ENCODE peak calls at places on chromosome 20, in ten cellular contexts. A is mammary epithelial cell, O is lung, B is endodermal cell, G is A549, U is lower lobe of right lung, I is endothelial cell of umbilical vein, R is stomach, F is cardiac fibroblast, T is foreskin fibroblast. Z is an unnamed sample.

GRCh38 chr20:52150440-52151258 is 40.9 kb downstream of the ZFP64 start:
- DNase-seq in R (no peak), O (no peak), G (peak; percentile 65), F (peak; percentile 70), T (peak; percentile 67), B (peak; percentile 58), A (peak; percentile 26), I (peak; percentile 72), U (no peak), Z (peak; percentile 7)

GRCh38 chr20:19212524-19213502 is at the start of gene SLC24A3:
- DNase-seq in O (peak; percentile 81), R (peak; percentile 83), I (no peak), F (peak; percentile 55), A (peak; percentile 14), U (peak; percentile 90), T (peak; percentile 83), B (peak; percentile 93), G (peak; percentile 33), Z (no peak)

GRCh38 chr20:48332555-48332954 is 495.2 kb downstream of the PREX1 start:
- DNase-seq in R (no peak), I (no peak), B (no peak), T (peak; percentile 6), O (no peak), U (no peak), G (no peak), A (no peak), F (no peak), Z (no peak)

GRCh38 chr20:35307666-35308653 is 15.7 kb upstream of the FAM83C start:
- DNase-seq in F (peak; percentile 72), G (no peak), B (no peak), O (no peak), T (peak; percentile 97), R (peak; percentile 74), U (no peak), A (peak; percentile 96), I (peak; percentile 71), Z (peak; percentile 64)

GRCh38 chr20:4683261-4683660 is 38.4 kb upstream of the PRND start:
- DNase-seq in R (no peak), I (no peak), F (no peak), B (no peak), A (no peak), U (no peak), G (no peak), O (no peak), T (no peak), Z (no peak)

GRCh38 chr20:56828402-56828801 is 199.3 kb downstream of the TFAP2C start:
- DNase-seq in U (no peak), B (no peak), G (no peak), R (no peak), A (no peak), T (peak; percentile 18), F (no peak), O (no peak), I (no peak), Z (no peak)

GRCh38 chr20:20259534-20259933 is 108.4 kb upstream of the INSM1 start:
- DNase-seq in I (no peak), F (peak; percentile 3), A (peak; percentile 0), U (no peak), R (no peak), G (no peak), T (no peak), B (no peak), O (no peak), Z (no peak)

GRCh38 chr20:58854638-58855471 is 2.3 kb downstream of the GNAS start:
- DNase-seq in T (peak; percentile 31), O (no peak), G (no peak), U (no peak), R (no peak), I (no peak), F (peak; percentile 16), A (no peak), B (peak; percentile 70), Z (no peak)

DNA sequence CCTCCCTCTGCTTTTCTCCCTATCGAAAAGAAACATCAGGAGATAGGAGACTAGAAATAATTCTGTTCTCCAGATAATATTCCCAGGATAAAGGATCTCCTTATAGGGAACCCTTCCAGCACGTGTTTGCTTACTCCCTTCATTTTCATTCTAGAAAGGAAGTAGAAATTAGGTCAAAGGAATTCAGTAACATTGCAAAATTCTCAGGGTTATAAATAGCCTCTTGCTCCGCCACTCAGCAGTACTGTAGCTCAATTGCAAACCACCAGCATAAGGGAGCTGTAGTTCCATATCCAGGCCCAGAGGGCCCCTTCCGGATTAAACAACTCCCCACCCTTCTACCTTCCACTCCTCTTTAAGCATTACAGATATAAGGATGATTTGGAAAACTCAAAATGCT is 6.2 kb downstream of the ELMO2 start:
- DNase-seq in I (peak; percentile 40), F (peak; percentile 81), U (no peak), B (peak; percentile 5), A (no peak), R (no peak), O (no peak), T (peak; percentile 85), G (no peak), Z (no peak)
- H3K4me3 ChIP-seq in I (no peak overlapping the region), F (no peak overlapping the region), U (peak overlapping the region; percentile 29), B (peak overlapping the region; percentile 53), A (no peak overlapping the region), R (no peak overlapping the region), O (no peak overlapping the region), T (no peak overlapping the region), G (no peak overlapping the region), Z (peak overlapping the region; percentile 15)

GRCh38 chr20:1210501-1210900 is 7.2 kb downstream of the C20orf202 start:
- DNase-seq in O (no peak), T (peak; percentile 30), I (no peak), A (no peak), B (no peak), G (no peak), R (no peak), U (no peak), F (peak; percentile 49), Z (no peak)

GRCh38 chr20:1207293-1207884 is 4.1 kb downstream of the C20orf202 start:
- DNase-seq in B (no peak), G (no peak), O (no peak), U (no peak), T (no peak), F (no peak), R (no peak), I (no peak), A (no peak), Z (no peak)

GRCh38 chr20:1211954-1212497 is 8.8 kb downstream of the C20orf202 start:
- DNase-seq in T (no peak), O (no peak), I (no peak), A (no peak), R (no peak), U (no peak), F (no peak), B (no peak), G (no peak), Z (no peak)

GRCh38 chr20:1206749-1207148 is 3.5 kb downstream of the C20orf202 start:
- DNase-seq in G (no peak), O (no peak), A (no peak), R (no peak), T (no peak), B (no peak), U (no peak), F (no peak), I (no peak), Z (no peak)

GRCh38 chr20:1209447-1210387 is 6.5 kb downstream of the C20orf202 start:
- DNase-seq in O (no peak), T (peak; percentile 44), I (peak; percentile 16), A (no peak), G (no peak), R (no peak), F (peak; percentile 39), B (no peak), U (no peak), Z (no peak)
- TF ChIP-seq CTCF in O (no peak), T (peak; percentile 47), I (peak; percentile 32), A (no peak), G (peak; percentile 39), R (no peak), F (peak; percentile 39), B (peak; percentile 64), U (no peak), Z (peak; percentile 54)

GRCh38 chr20:38032585-38033329 is 499 bp downstream of the TTI1 start:
- DNase-seq in B (no peak), U (peak; percentile 73), O (no peak), F (peak; percentile 18), A (no peak), I (no peak), G (no peak), R (no peak), T (no peak), Z (no peak)

GRCh38 chr20:38034108-38034649 is 633 bp downstream of the RPRD1B start:
- DNase-seq in O (no peak), R (no peak), B (no peak), F (no peak), G (no peak), I (peak; percentile 18), T (peak; percentile 28), U (no peak), A (peak; percentile 6), Z (no peak)

GRCh38 chr20:38033330-38034107 is at the start of the genes RPRD1B and TTI1:
- DNase-seq in R (peak; percentile 93), O (peak; percentile 94), B (peak; percentile 96), T (peak; percentile 96), A (peak; percentile 91), U (peak; percentile 93), G (peak; percentile 80), F (peak; percentile 87), I (peak; percentile 92), Z (peak; percentile 29)

GRCh38 chr20:38031957-38032356 is 1.3 kb downstream of the TTI1 start:
- DNase-seq in B (no peak), R (no peak), F (no peak), G (no peak), O (no peak), A (no peak), T (no peak), I (no peak), U (no peak), Z (no peak)

DNA sequence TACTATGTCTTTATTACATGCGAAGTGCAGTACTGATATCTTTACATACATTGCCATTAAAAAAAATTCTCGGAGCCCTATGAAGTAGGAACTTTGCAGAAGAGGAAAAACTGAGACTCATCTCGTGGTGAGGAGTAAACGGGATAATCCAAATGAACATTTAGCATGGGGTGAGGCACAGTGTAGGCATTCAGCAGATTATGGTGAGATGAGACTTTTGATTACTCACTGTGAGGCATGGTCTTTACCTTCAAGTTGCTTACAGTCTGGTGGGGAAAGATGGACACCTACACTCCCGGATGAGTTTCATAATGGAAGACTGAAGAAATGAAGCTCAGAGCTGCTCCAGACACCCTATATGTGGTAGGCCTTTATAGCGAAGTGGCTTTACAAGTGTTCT is 1.4 kb downstream of the RPRD1B start:
- DNase-seq in R (no peak), O (no peak), T (no peak), F (no peak), B (no peak), I (no peak), A (peak; percentile 21), G (no peak), U (no peak), Z (no peak)
- H3K4me3 ChIP-seq in R (peak overlapping the region; percentile 85), O (no peak overlapping the region), T (peak overlapping the region; percentile 94), F (no peak overlapping the region), B (peak overlapping the region; percentile 95), I (no peak overlapping the region), A (peak overlapping the region; percentile 97), G (peak overlapping the region; percentile 88), U (peak overlapping the region; percentile 97), Z (peak overlapping the region; percentile 87)

DNA sequence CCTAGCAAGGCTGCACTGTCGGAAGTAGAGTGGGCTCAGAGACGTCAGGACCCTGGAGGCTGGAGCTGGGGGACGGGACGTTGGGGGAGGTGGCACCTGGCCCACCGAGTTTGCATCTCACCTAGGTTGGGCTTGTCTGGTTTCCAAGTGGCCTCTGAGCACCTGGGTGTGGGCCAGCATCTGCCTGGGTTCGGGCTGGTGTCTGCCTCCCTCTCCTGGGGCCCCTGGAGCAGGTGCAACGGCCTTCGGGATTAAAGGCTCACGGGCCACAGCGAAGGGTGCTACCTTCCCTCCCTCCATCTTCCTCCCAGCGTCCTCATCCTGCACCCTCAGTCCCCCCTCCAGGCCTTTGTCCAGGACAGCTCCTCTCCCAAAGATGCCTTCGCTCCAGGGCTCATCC is 6.0 kb downstream of the HRH3 start:
- DNase-seq in F (no peak), B (no peak), U (no peak), T (no peak), A (no peak), G (no peak), R (no peak), I (no peak), O (no peak), Z (no peak)
- TF ChIP-seq CTCF in F (no peak), B (no peak), U (no peak), T (no peak), A (no peak), G (no peak), R (no peak), I (no peak), O (no peak), Z (no peak)